ENCODE peak calls at places on chromosomes 11 and 22, in nine cellular contexts. V is HCT116, N is GM23338, L is MM.1S, Z is GM23248, E is PC-9, R is PC-3, T is hepatocyte, J is Karpas-422. M is an unnamed sample. For H3K9me2 and H3K4me1, the result is how much of the 10 kb centered on the place peaks cover.

GRCh38 chr22:42073568-42074152 is 388 bp upstream of the PHETA2 start:
- DNase-seq in Z (no peak), R (no peak), V (no peak), L (no peak), J (no peak), T (no peak), N (no peak), E (no peak), M (no peak)

GRCh38 chr22:48057116-48057835 is 1294.8 kb downstream of the TBC1D22A start:
- DNase-seq in V (no peak), T (no peak), R (no peak), N (no peak), Z (no peak), L (no peak), J (no peak), E (no peak), M (no peak)

GRCh38 chr22:50209893-50210292 is 9.1 kb downstream of the SELENOO start:
- DNase-seq in T (peak), R (peak), E (peak), J (peak), L (peak), Z (peak), V (no peak), N (peak), M (peak)

GRCh38 chr11:132131051-132131450 is 760.6 kb downstream of the NTM start:
- DNase-seq in E (no peak), T (no peak), J (no peak), V (no peak), R (no peak), N (no peak), L (no peak), Z (no peak), M (no peak)

GRCh38 chr11:19789840-19790710 is 77.4 kb downstream of the NAV2 start:
- DNase-seq in J (no peak), T (peak), V (no peak), Z (peak), R (no peak), N (no peak), E (no peak), L (no peak), M (no peak)

GRCh38 chr11:30949838-30950237 is 363.7 kb upstream of the MPPED2 start:
- DNase-seq in V (no peak), L (no peak), Z (no peak), J (no peak), E (no peak), N (no peak), R (no peak), T (no peak), M (no peak)

GRCh38 chr11:22926341-22926740 is 66.1 kb upstream of the CCDC179 start:
- DNase-seq in E (no peak), T (no peak), V (no peak), L (no peak), Z (no peak), N (no peak), J (no peak), R (no peak), M (no peak)

GRCh38 chr22:33347002-33347401 is 288.8 kb upstream of the SYN3 start:
- DNase-seq in R (no peak), T (no peak), N (no peak), E (no peak), L (no peak), Z (no peak), J (no peak), V (no peak), M (no peak)

GRCh38 chr22:49209452-49210195 is 618.0 kb downstream of the BRD1 start:
- DNase-seq in E (no peak), J (no peak), R (no peak), Z (no peak), T (peak), V (no peak), L (no peak), N (no peak), M (no peak)

GRCh38 chr11:126700773-126701554 is 299.6 kb downstream of the KIRREL3 start:
- DNase-seq in E (no peak), Z (peak), J (no peak), L (peak), R (no peak), T (no peak), V (no peak), N (no peak), M (no peak)
- H2AFZ ChIP-seq in E (no peak), Z (no peak), J (no peak), L (peak), R (no peak), T (no peak), V (no peak), N (no peak), M (no peak)

DNA sequence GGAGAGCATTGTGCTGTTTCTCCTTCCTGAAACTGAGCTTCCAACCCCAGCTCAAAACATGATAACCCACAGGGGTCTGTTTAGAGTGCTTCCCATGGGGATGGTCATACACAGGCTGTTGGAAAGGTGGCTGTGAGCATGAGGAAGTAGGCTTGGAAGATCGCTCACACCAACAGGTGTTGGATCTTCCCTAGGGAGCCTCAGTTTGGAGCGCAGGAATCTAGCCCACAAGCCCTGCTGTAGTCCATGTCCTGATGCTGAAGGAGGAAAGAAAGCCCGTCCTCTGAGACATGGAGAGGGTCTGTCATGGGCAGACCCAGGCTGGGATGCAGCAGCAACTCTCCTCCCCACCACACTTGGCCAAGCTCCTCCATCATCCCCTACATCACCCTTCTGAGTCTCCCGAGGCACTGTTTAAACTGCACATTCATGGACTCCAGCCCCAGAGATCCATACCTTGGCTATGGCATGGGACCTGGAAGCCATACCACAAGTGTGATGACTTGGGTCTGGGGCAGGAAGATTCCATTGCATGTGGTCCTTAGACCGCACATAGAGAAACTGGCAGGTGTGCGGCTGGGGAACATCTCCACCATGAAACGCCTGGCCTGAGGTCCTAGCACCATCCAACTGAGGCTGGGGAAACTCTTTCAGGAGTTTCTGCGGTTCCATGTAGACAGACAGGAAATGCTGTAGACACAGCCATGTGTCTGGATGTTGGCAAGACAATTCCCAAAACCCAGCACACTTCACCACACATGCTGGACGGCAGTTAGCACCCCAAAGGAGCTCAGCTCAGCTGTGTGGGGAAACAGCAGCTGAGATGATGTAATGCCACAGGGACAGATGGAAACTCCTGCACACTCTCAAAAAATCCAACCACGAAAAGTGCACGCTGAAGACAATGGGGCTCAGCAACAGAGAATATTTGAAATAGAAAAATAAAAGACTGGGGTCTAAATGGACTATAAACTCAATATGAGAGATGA is 27.6 kb upstream of the TTC12 start:
- DNase-seq in J (no peak), V (no peak), T (no peak), L (peak), E (no peak), N (no peak), Z (peak), R (no peak), M (no peak)
- H3K9me2 ChIP-seq in J (under half), V (under half), T (under half), L (under half), E (under half), N (under half), Z (under half), R (under half), M (under half)

DNA sequence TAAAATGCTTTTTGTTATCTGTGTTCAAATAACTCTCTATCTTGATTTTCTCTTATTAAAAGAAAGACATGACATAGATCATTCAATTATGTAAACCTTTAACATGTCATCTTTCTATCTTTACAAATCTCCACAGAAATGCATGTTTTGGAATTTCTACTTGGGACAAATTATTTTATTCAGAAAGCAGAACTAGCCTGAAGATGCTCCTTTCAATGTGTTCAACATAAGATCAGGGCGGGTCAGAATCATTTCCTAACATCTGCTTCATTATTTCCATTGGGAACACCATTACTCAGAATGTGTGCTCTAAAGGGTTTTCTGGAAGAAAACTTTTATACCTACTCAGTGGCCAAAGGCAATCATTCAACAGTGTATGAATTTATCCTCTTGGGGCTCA is at the start of gene OR5AL1:
- DNase-seq in R (no peak), E (no peak), T (no peak), Z (no peak), N (no peak), J (no peak), L (no peak), V (no peak), M (no peak)
- H3K4me1 ChIP-seq in R (under half), E (under half), T (under half), Z (under half), N (under half), J (under half), L (under half), V (under half), M (under half)

GRCh38 chr11:102552447-102553200 is 22.1 kb upstream of the MMP7 start:
- DNase-seq in L (no peak), R (peak), V (peak), Z (no peak), T (peak), N (no peak), J (no peak), E (peak), M (no peak)

GRCh38 chr11:102553835-102554282 is 23.3 kb upstream of the MMP7 start:
- DNase-seq in R (peak), L (no peak), T (no peak), Z (no peak), N (no peak), V (no peak), J (no peak), E (peak), M (no peak)

GRCh38 chr11:102552020-102552419 is 21.5 kb upstream of the MMP7 start:
- DNase-seq in N (no peak), R (no peak), J (no peak), V (no peak), Z (no peak), L (no peak), T (no peak), E (no peak), M (no peak)

GRCh38 chr11:102555091-102555490 is 24.5 kb upstream of the MMP7 start:
- DNase-seq in R (no peak), T (no peak), Z (no peak), V (no peak), N (no peak), J (no peak), L (no peak), E (no peak), M (no peak)

GRCh38 chr11:102551188-102551781 is 20.7 kb upstream of the MMP7 start:
- DNase-seq in R (no peak), Z (no peak), L (no peak), J (no peak), T (no peak), E (no peak), V (no peak), N (no peak), M (no peak)
- H2AFZ ChIP-seq in R (no peak), Z (no peak), L (no peak), J (peak), T (no peak), E (peak), V (peak), N (peak), M (peak)

GRCh38 chr22:37982151-37982838 is 2.1 kb downstream of the SOX10 start:
- DNase-seq in L (no peak), N (no peak), T (no peak), J (no peak), R (no peak), E (no peak), V (no peak), Z (no peak), M (no peak)

GRCh38 chr22:37982938-37983859 is 1.2 kb downstream of the SOX10 start:
- DNase-seq in J (no peak), V (no peak), N (peak), T (no peak), R (no peak), Z (no peak), E (no peak), L (no peak), M (no peak)

GRCh38 chr22:37985751-37986281 is 1.5 kb upstream of the SOX10 start:
- DNase-seq in R (no peak), N (no peak), L (no peak), J (no peak), Z (no peak), T (no peak), E (no peak), V (no peak), M (no peak)

GRCh38 chr22:37985050-37985585 is 763 bp upstream of the SOX10 start:
- DNase-seq in J (no peak), R (no peak), Z (no peak), L (no peak), N (no peak), E (no peak), V (no peak), T (no peak), M (no peak)

GRCh38 chr22:37983860-37984791 is at the start of gene SOX10:
- DNase-seq in T (no peak), V (no peak), J (no peak), N (peak), Z (no peak), L (no peak), E (no peak), R (no peak), M (no peak)
- H3K9me2 ChIP-seq in T (under half), V (under half), J (under half), N (under half), Z (under half), L (under half), E (under half), R (under half), M (under half)

GRCh38 chr22:30315962-30316576 is 10.7 kb downstream of the TBC1D10A start:
- DNase-seq in L (no peak), V (no peak), Z (no peak), E (no peak), R (no peak), T (no peak), N (no peak), J (no peak), M (no peak)

GRCh38 chr22:30317778-30318177 is 9.0 kb downstream of the TBC1D10A start:
- DNase-seq in V (no peak), T (no peak), N (no peak), J (no peak), E (no peak), L (no peak), R (no peak), Z (no peak), M (no peak)

GRCh38 chr22:30312053-30312452 is 14.7 kb downstream of the TBC1D10A start:
- DNase-seq in L (no peak), T (no peak), R (peak), N (no peak), E (peak), Z (peak), V (peak), J (no peak), M (no peak)

GRCh38 chr22:30313527-30314385 is 13.0 kb downstream of the TBC1D10A start:
- DNase-seq in N (no peak), Z (no peak), E (peak), V (no peak), R (peak), J (no peak), T (no peak), L (no peak), M (no peak)

GRCh38 chr22:30314918-30315317 is 11.8 kb downstream of the TBC1D10A start:
- DNase-seq in E (no peak), L (no peak), R (no peak), N (no peak), T (no peak), V (no peak), J (no peak), Z (no peak), M (no peak)
- H3K4me1 ChIP-seq in E (half or more), L (under half), R (under half), N (under half), T (under half), V (half or more), J (under half), Z (under half), M (under half)

DNA sequence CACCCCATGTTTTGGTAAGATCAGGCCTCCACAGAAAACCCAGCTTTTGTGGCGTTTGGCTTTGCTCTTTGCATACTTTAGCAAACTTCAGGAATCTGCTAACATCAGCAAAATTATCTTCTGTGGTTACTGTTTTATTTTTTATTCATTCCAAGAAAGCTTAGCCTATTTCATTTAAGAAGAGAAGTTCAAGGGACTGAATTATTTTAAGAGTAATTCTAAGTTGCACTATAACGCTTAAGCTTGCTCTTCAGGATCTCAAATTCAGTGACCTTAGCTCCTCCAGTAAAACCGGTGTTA is 1.1 kb downstream of the JHY start:
- DNase-seq in L (no peak), T (no peak), N (no peak), J (no peak), V (no peak), R (no peak), Z (no peak), E (no peak), M (no peak)
- H2AFZ ChIP-seq in L (peak), T (peak), N (no peak), J (no peak), V (peak), R (peak), Z (peak), E (peak), M (no peak)

DNA sequence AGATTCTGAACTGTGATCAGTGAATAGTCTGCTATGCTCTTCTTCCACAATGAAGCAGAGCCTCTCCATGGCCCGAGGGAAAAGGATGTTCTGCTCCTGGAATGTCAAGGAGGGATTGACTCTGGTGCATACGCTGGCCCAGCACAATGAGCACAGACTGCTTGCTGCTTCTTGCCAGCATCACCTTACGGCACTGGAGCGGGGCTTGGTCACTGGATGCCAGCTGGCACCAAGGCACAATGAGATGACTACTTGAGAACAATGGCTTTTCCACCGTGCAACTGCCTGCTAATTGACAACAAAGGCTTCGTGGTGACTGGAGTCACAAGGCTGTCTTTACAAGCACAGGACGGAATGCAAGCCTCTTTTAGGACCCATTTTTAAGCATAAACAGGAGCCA is 139.2 kb downstream of the DSCAML1 start:
- DNase-seq in V (no peak), L (no peak), T (no peak), N (no peak), Z (no peak), R (no peak), J (no peak), E (no peak), M (no peak)
- H3K9me2 ChIP-seq in V (under half), L (under half), T (under half), N (under half), Z (under half), R (under half), J (under half), E (under half), M (under half)